ENCODE peak calls at places on chromosomes 13 and 19, in nine cellular contexts. F, M, Q, O, V, R, Z, H and X are unnamed samples.

GRCh38 chr13:76014618-76015315 is 378.6 kb downstream of the LMO7 start:
- DNase-seq in F (no peak), M (no peak), Q (no peak), O (no peak), V (no peak), R (no peak), Z (no peak), H (no peak), X (peak; percentile 64)

GRCh38 chr19:58417071-58417470 is 8.6 kb downstream of the ZNF584 start:
- DNase-seq in F (no peak), M (no peak), Q (no peak), O (no peak), V (no peak), R (no peak), Z (no peak), H (no peak), X (no peak)

GRCh38 chr13:94535231-94535630 is 55.7 kb upstream of the DCT start:
- DNase-seq in F (no peak), M (no peak), Q (no peak), O (no peak), V (no peak), R (no peak), Z (no peak), H (no peak), X (no peak)

GRCh38 chr13:44575741-44576395 is at the start of gene TSC22D1:
- DNase-seq in F (peak; percentile 63), M (peak; percentile 29), Q (peak; percentile 23), O (peak; percentile 72), V (peak; percentile 62), R (peak; percentile 65), Z (no peak), H (no peak), X (no peak)

GRCh38 chr13:61078976-61079770 is 336.5 kb downstream of the PCDH20 start:
- DNase-seq in F (no peak), M (no peak), Q (no peak), O (no peak), V (no peak), R (no peak), Z (no peak), H (no peak), X (no peak)

GRCh38 chr19:510606-511100 is 3.4 kb downstream of the TPGS1 start:
- DNase-seq in F (peak; percentile 96), M (no peak), Q (peak; percentile 87), O (peak; percentile 86), V (peak; percentile 84), R (peak; percentile 75), Z (peak; percentile 81), H (peak; percentile 36), X (peak; percentile 50)

GRCh38 chr19:11018179-11018578 is 57.3 kb downstream of the SMARCA4 start:
- DNase-seq in F (no peak), M (no peak), Q (no peak), O (no peak), V (no peak), R (no peak), Z (no peak), H (no peak), X (no peak)

GRCh38 chr13:67258482-67258881 is 28.3 kb upstream of the PCDH9 start:
- DNase-seq in F (no peak), M (no peak), Q (no peak), O (no peak), V (no peak), R (no peak), Z (no peak), H (no peak), X (no peak)

GRCh38 chr13:91278888-91279287 is 68.6 kb upstream of the MIR17HG start:
- DNase-seq in F (no peak), M (no peak), Q (no peak), O (no peak), V (no peak), R (no peak), Z (no peak), H (no peak), X (no peak)

GRCh38 chr19:39130337-39131254 is 5.0 kb downstream of the PAK4 start:
- DNase-seq in F (no peak), M (no peak), Q (no peak), O (no peak), V (no peak), R (no peak), Z (no peak), H (no peak), X (no peak)